ENCODE peak calls at places on chromosomes 7 and 10, in four cellular contexts. Z is GM12878, V is K562, I is HepG2. P is an unnamed sample.
A peak's percentile ranks its signal among the peaks of the same experiment; 100 is the strongest.

GRCh38 chr10:32072025-32072787 is 16.0 kb upstream of the KIF5B start:
- DNase-seq in Z (no peak), V (no peak), I (no peak), P (no peak)

GRCh38 chr7:84025332-84025927 is 169.2 kb downstream of the SEMA3A start:
- DNase-seq in Z (no peak), V (peak; percentile 5), I (peak; percentile 75), P (peak; percentile 95)

GRCh38 chr7:136923111-136923510 is 54.7 kb downstream of the CHRM2 start:
- DNase-seq in Z (no peak), V (no peak), I (no peak), P (no peak)

GRCh38 chr7:43199333-43199732 is 86.9 kb downstream of the HECW1 start:
- DNase-seq in Z (no peak), V (no peak), I (no peak), P (peak; percentile 28)

GRCh38 chr10:130362308-130362761 is 226.1 kb downstream of the GLRX3 start:
- DNase-seq in Z (no peak), V (no peak), I (no peak), P (no peak)

GRCh38 chr10:52918714-52919316 is 146.2 kb upstream of the MBL2 start:
- DNase-seq in Z (no peak), V (no peak), I (no peak), P (no peak)

GRCh38 chr10:21090609-21091082 is 193.5 kb upstream of the NEBL start:
- DNase-seq in Z (no peak), V (peak; percentile 54), I (no peak), P (no peak)

GRCh38 chr7:2299131-2299829 is 15.0 kb downstream of the SNX8 start:
- DNase-seq in Z (peak; percentile 92), V (no peak), I (no peak), P (peak; percentile 78)

GRCh38 chr10:117684673-117685211 is 142.2 kb downstream of the EMX2 start:
- DNase-seq in Z (no peak), V (peak; percentile 23), I (no peak), P (no peak)

GRCh38 chr10:71660313-71660712 is 59.3 kb downstream of the C10orf105 start:
- DNase-seq in Z (no peak), V (no peak), I (no peak), P (no peak)

GRCh38 chr7:92868683-92869293 is 32.4 kb upstream of the CDK6 start:
- DNase-seq in Z (no peak), V (no peak), I (no peak), P (no peak)

GRCh38 chr10:6185039-6185716 is 17.6 kb upstream of the PFKFB3 start:
- DNase-seq in Z (no peak), V (no peak), I (no peak), P (no peak)

GRCh38 chr7:46685051-46685450 is 764.0 kb upstream of the IGFBP3 start:
- DNase-seq in Z (no peak), V (no peak), I (no peak), P (peak; percentile 31)

GRCh38 chr10:100751211-100751933 is 6.0 kb downstream of the PAX2 start:
- DNase-seq in Z (no peak), V (no peak), I (no peak), P (no peak)

GRCh38 chr10:1240341-1240775 is 184.2 kb downstream of the WDR37 start:
- DNase-seq in Z (no peak), V (no peak), I (no peak), P (no peak)

GRCh38 chr10:43198682-43199005 is 60.4 kb downstream of the CSGALNACT2 start:
- DNase-seq in Z (no peak), V (no peak), I (no peak), P (no peak)

GRCh38 chr10:23432639-23433038 is 6.2 kb upstream of the OTUD1 start:
- DNase-seq in Z (no peak), V (no peak), I (no peak), P (no peak)

GRCh38 chr7:92246363-92247101 is 758 bp downstream of the ANKIB1 start:
- DNase-seq in Z (no peak), V (peak; percentile 51), I (no peak), P (peak; percentile 49)

GRCh38 chr7:150820148-150820547 is 19.6 kb downstream of the TMEM176A start:
- DNase-seq in Z (no peak), V (no peak), I (no peak), P (no peak)

GRCh38 chr10:114953047-114953446 is 15.1 kb downstream of the TRUB1 start:
- DNase-seq in Z (no peak), V (no peak), I (no peak), P (no peak)

GRCh38 chr7:135333196-135333595 is 99.6 kb downstream of the STRA8 start:
- DNase-seq in Z (no peak), V (no peak), I (no peak), P (no peak)

GRCh38 chr7:77479536-77480088 is 57.5 kb upstream of the PTPN12 start:
- DNase-seq in Z (no peak), V (no peak), I (peak; percentile 94), P (no peak)

GRCh38 chr10:29658984-29659769 is 24.4 kb upstream of the SVIL start:
- DNase-seq in Z (peak; percentile 92), V (peak; percentile 9), I (peak; percentile 88), P (peak; percentile 98)

GRCh38 chr10:64648915-64649314 is 1127.7 kb downstream of the REEP3 start:
- DNase-seq in Z (no peak), V (peak; percentile 40), I (peak; percentile 1), P (no peak)

GRCh38 chr7:81886211-81886764 is 116.4 kb upstream of the HGF start:
- DNase-seq in Z (no peak), V (no peak), I (no peak), P (peak; percentile 41)

GRCh38 chr10:110723224-110723891 is 79.2 kb downstream of the RBM20 start:
- DNase-seq in Z (no peak), V (no peak), I (no peak), P (no peak)

GRCh38 chr10:56057860-56058259 is 303.2 kb downstream of the ZWINT start:
- DNase-seq in Z (no peak), V (no peak), I (no peak), P (no peak)

GRCh38 chr10:1179346-1180070 is 123.3 kb downstream of the WDR37 start:
- DNase-seq in Z (no peak), V (no peak), I (no peak), P (no peak)

GRCh38 chr7:3301831-3302618 is 973 bp downstream of the SDK1 start:
- DNase-seq in Z (no peak), V (no peak), I (peak; percentile 18), P (peak; percentile 17)

GRCh38 chr10:86362129-86362527 is 4.5 kb downstream of the GRID1 start:
- DNase-seq in Z (no peak), V (no peak), I (no peak), P (no peak)

GRCh38 chr7:38535013-38535412 is 96.2 kb downstream of the AMPH start:
- DNase-seq in Z (no peak), V (no peak), I (no peak), P (no peak)

GRCh38 chr7:130721486-130722277 is 12.3 kb downstream of the KLF14 start:
- DNase-seq in Z (no peak), V (peak; percentile 86), I (peak; percentile 49), P (peak; percentile 71)

GRCh38 chr10:33532901-33533300 is 198.4 kb upstream of the NRP1 start:
- DNase-seq in Z (no peak), V (no peak), I (no peak), P (no peak)

GRCh38 chr7:99624487-99624886 is 7.7 kb downstream of the ZSCAN25 start:
- DNase-seq in Z (no peak), V (no peak), I (no peak), P (no peak)

GRCh38 chr7:140230862-140231778 is 54.3 kb upstream of the KDM7A start:
- DNase-seq in Z (no peak), V (no peak), I (peak; percentile 93), P (peak; percentile 49)

DNA sequence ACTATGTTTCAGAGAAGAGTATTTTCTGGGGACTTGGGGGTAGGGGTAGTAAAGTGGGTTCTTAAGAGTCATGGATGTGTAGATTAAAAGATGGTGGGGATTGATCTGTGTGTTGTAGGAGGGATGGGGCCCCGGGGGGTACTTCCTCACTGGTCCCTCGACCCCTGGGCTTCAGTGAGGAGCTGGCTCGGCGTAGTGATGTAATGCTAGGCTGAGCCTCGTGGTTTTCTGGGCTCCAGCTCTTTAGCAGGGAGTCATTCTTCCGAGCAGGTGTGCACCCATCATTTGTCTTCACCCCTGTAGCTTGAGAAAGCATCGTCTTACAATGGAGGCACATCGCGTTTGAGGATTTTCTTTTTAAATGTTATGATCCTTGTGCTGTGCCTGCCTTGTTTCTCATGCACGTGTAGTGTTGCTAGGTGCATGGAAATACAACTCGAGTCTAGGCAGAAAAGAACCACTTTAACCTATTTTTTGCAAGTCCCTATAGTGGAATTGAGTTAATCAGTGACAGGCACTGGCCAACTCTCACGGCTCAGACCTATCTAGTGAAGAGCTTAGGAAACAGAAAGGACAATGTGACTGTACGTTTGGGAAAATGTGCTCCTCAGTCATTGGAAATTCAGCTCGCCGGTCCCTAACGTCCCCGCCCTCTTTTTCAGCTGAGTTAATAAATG is 106.1 kb upstream of the BTBD16 start:
- DNase-seq in Z (no peak), V (no peak), I (peak; percentile 90), P (no peak)
- TF ChIP-seq MYC in Z (no peak), V (no peak), I (no peak), P (no peak)

DNA sequence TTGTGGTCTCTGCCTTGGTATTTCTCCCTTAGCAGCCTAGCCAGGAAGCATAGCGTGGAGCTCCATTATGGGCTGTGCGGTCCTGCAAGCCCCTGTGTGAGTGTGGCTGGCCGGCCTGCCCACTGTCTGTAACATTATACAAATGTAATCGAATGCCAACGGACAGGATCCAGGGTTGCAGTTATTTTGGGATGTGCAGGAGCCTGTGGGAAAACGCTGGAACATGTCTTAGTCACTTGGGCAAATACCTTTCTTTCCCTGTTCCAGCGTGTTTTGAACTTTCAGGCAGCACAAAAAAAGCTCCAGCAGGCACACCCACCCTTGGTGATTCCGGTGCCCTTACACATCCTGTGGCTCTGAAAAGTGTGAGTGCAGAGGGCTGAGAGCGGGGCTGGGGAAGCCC is 29.5 kb downstream of the BAG3 start:
- DNase-seq in Z (no peak), V (no peak), I (no peak), P (peak; percentile 60)
- H3K9ac ChIP-seq in Z (no peak overlapping the region), V (no peak overlapping the region), I (no peak overlapping the region), P (peak overlapping the region; percentile 59)

GRCh38 chr7:70215491-70215890 is 617.2 kb downstream of the AUTS2 start:
- DNase-seq in Z (no peak), V (no peak), I (no peak), P (no peak)

GRCh38 chr7:70208236-70209063 is 610.2 kb downstream of the AUTS2 start:
- DNase-seq in Z (no peak), V (peak; percentile 4), I (no peak), P (no peak)

DNA sequence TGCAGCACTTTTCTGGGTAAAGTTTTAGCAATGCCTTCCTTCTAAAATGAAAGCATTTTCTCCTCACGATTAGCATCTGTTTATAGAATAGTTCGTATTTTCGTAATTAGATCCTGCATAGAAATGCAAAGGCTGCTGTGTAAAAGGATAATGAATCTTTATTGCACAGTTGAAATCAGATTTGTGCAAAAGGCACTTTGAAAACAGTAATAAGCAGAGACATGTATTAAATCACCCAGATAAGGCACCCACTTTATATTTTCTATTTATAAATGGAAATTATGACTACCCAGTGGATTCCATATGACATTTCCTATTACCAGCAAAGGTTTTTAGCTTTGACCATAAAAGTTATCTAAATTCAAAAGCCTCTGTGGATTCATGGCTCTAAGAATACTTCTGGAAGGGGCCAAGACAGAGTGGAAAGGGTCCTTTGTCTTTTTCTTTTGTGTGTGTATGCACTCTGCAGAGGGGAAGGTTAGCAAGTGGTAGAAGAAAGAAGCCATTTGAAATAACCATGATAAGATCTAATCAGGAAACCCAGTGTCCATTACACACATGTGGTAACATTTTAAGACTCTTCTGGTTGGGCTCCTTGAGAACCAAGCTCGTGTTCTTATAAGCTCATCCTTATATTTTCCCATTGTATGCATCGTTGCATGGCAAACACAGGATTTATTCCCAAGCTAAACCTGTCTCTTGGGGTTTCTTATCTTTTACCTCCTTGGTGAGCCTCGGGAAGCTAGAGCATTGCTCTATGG is 612.1 kb downstream of the AUTS2 start:
- DNase-seq in Z (no peak), V (no peak), I (no peak), P (no peak)
- H3K4me3 ChIP-seq in Z (no peak overlapping the region), V (no peak overlapping the region), I (no peak overlapping the region), P (no peak overlapping the region)

GRCh38 chr7:51067757-51068156 is 248.9 kb downstream of the COBL start:
- DNase-seq in Z (no peak), V (peak; percentile 63), I (peak; percentile 53), P (peak; percentile 89)
- TF ChIP-seq MYC in Z (no peak), V (no peak), I (no peak), P (no peak)